ENCODE peak calls at places on chromosomes 4 and X, in four cellular contexts. One of them, this sample, is unnamed.

GRCh38 chr4:109079177-109079576 is 223.3 kb downstream of the COL25A1 start:
- DNase-seq in K562: no peak
- DNase-seq in IMR-90: peak; percentile 52
- DNase-seq in H1: no peak
- DNase-seq in this sample: no peak

GRCh38 chrX:70442224-70442623 is 2.4 kb upstream of the DLG3 start:
- DNase-seq in K562: no peak
- DNase-seq in IMR-90: no peak
- DNase-seq in H1: no peak
- DNase-seq in this sample: no peak

GRCh38 chr4:19486400-19486799 is 765.3 kb upstream of the SLIT2 start:
- DNase-seq in K562: no peak
- DNase-seq in IMR-90: no peak
- DNase-seq in H1: no peak
- DNase-seq in this sample: no peak

GRCh38 chr4:94711635-94712034 is 46.1 kb upstream of the BMPR1B start:
- DNase-seq in K562: no peak
- DNase-seq in IMR-90: no peak
- DNase-seq in H1: no peak
- DNase-seq in this sample: no peak

GRCh38 chr4:176845636-176846035 is 52.9 kb upstream of the VEGFC start:
- DNase-seq in K562: no peak
- DNase-seq in IMR-90: no peak
- DNase-seq in H1: no peak
- DNase-seq in this sample: no peak

GRCh38 chrX:18899796-18900380 is 84.0 kb downstream of the PHKA2 start:
- DNase-seq in K562: no peak
- DNase-seq in IMR-90: no peak
- DNase-seq in H1: no peak
- DNase-seq in this sample: no peak

GRCh38 chrX:129678176-129678880 is 23.6 kb upstream of the APLN start:
- DNase-seq in K562: no peak
- DNase-seq in IMR-90: no peak
- DNase-seq in H1: no peak
- DNase-seq in this sample: no peak

GRCh38 chrX:8237718-8238117 is 66.7 kb upstream of the VCX2 start:
- DNase-seq in K562: no peak
- DNase-seq in IMR-90: no peak
- DNase-seq in H1: no peak
- DNase-seq in this sample: no peak

GRCh38 chr4:155952546-155952945 is 1.1 kb downstream of the CTSO start:
- DNase-seq in K562: no peak
- DNase-seq in IMR-90: peak; percentile 42
- DNase-seq in H1: no peak
- DNase-seq in this sample: no peak

GRCh38 chr4:127558489-127559407 is 74.0 kb upstream of the INTU start:
- DNase-seq in K562: no peak
- DNase-seq in IMR-90: no peak
- DNase-seq in H1: no peak
- DNase-seq in this sample: no peak

GRCh38 chr4:112857461-112857860 is 192.0 kb upstream of the ANK2 start:
- DNase-seq in K562: no peak
- DNase-seq in IMR-90: peak; percentile 80
- DNase-seq in H1: no peak
- DNase-seq in this sample: no peak

GRCh38 chr4:4405358-4405962 is 18.6 kb downstream of the NSG1 start:
- DNase-seq in K562: no peak
- DNase-seq in IMR-90: no peak
- DNase-seq in H1: no peak
- DNase-seq in this sample: no peak

GRCh38 chr4:133808151-133808550 is 393.4 kb downstream of the PABPC4L start:
- DNase-seq in K562: no peak
- DNase-seq in IMR-90: peak; percentile 78
- DNase-seq in H1: no peak
- DNase-seq in this sample: no peak

GRCh38 chr4:55633903-55634302 is 2.2 kb downstream of the NMU start:
- DNase-seq in K562: no peak
- DNase-seq in IMR-90: no peak
- DNase-seq in H1: no peak
- DNase-seq in this sample: no peak

GRCh38 chr4:110854021-110854678 is 231.3 kb upstream of the PITX2 start:
- DNase-seq in K562: no peak
- DNase-seq in IMR-90: peak; percentile 84
- DNase-seq in H1: no peak
- DNase-seq in this sample: no peak

DNA sequence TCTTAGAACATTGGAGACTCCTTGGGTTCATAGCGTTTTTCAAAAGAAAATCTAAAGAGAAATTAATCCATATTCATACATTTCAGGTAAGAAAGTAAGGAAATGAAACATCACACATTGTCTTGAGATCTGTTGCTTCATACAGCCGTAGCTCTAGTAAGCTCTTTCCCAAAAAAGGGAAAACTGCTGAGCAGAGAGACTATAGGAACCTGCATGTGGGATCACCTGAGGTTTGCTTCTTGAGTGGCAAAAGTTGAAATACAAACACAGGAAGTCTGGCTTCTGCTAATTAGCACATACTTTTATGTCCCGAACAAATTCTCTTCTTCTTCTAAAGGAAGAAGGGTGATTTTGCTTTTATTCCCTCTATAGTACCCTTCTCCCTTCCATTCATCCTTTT is 57.7 kb downstream of the MRPL1 start:
- DNase-seq in K562: no peak
- DNase-seq in IMR-90: no peak
- DNase-seq in H1: no peak
- DNase-seq in this sample: no peak
- TF ChIP-seq CHD1 in K562: no peak
- TF ChIP-seq CHD1 in IMR-90: no peak
- TF ChIP-seq CHD1 in H1: no peak
- TF ChIP-seq CHD1 in this sample: no peak

DNA sequence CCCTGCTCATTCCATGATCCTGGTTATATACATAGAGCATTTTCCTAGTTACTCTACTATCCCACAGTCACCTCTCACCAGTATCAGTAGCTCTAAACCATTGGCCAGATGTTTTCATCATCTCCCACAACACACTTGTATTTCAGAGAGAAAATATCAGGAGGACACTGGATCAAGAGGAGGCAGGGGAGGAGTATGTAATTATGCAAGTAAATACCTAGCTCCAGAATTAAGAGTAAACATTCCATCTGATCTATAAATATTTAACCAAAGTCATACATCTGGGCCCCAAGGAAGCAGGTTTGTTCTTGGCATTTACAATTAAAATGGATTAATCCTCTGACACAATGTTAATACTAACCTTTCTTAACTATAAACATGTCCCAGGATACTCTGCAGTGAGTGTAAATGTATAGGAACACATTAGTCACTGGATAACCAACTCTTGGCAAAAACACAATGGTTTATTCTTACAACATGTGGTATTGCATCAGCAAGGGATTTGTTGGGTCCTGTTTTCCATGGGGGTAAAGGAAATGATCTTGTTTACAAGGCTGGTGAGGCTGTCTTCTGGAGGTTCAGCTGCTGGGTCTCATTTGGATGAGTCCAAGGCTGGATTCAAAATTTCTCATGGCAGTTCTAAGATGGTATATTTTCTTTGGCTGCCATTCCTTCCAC is 170.1 kb downstream of the ATG4A start:
- DNase-seq in K562: no peak
- DNase-seq in IMR-90: peak; percentile 80
- DNase-seq in H1: no peak
- DNase-seq in this sample: no peak
- TF ChIP-seq CHD1 in K562: no peak
- TF ChIP-seq CHD1 in IMR-90: no peak
- TF ChIP-seq CHD1 in H1: no peak
- TF ChIP-seq CHD1 in this sample: no peak

GRCh38 chr4:141425124-141425523 is 204.4 kb downstream of the ZNF330 start:
- DNase-seq in K562: no peak
- DNase-seq in IMR-90: peak; percentile 93
- DNase-seq in H1: no peak
- DNase-seq in this sample: no peak
- TF ChIP-seq CHD1 in K562: no peak
- TF ChIP-seq CHD1 in IMR-90: no peak
- TF ChIP-seq CHD1 in H1: no peak
- TF ChIP-seq CHD1 in this sample: no peak

GRCh38 chrX:24093746-24094145 is 39.0 kb downstream of the EIF2S3 start:
- DNase-seq in K562: no peak
- DNase-seq in IMR-90: no peak
- DNase-seq in H1: no peak
- DNase-seq in this sample: no peak

GRCh38 chrX:24100713-24101112 is 46.0 kb downstream of the EIF2S3 start:
- DNase-seq in K562: no peak
- DNase-seq in IMR-90: peak; percentile 72
- DNase-seq in H1: no peak
- DNase-seq in this sample: no peak

GRCh38 chrX:24099394-24099793 is 44.6 kb downstream of the EIF2S3 start:
- DNase-seq in K562: no peak
- DNase-seq in IMR-90: no peak
- DNase-seq in H1: no peak
- DNase-seq in this sample: no peak

GRCh38 chrX:24098932-24099331 is 44.2 kb downstream of the EIF2S3 start:
- DNase-seq in K562: no peak
- DNase-seq in IMR-90: no peak
- DNase-seq in H1: no peak
- DNase-seq in this sample: no peak

GRCh38 chrX:24097741-24098140 is 43.0 kb downstream of the EIF2S3 start:
- DNase-seq in K562: no peak
- DNase-seq in IMR-90: peak; percentile 58
- DNase-seq in H1: no peak
- DNase-seq in this sample: no peak
- TF ChIP-seq CHD1 in K562: no peak
- TF ChIP-seq CHD1 in IMR-90: no peak
- TF ChIP-seq CHD1 in H1: no peak
- TF ChIP-seq CHD1 in this sample: no peak

GRCh38 chr4:107751670-107752069 is 31.6 kb upstream of the PAPSS1 start:
- DNase-seq in K562: no peak
- DNase-seq in IMR-90: peak; percentile 20
- DNase-seq in H1: no peak
- DNase-seq in this sample: no peak
- TF ChIP-seq CHD1 in K562: no peak
- TF ChIP-seq CHD1 in IMR-90: no peak
- TF ChIP-seq CHD1 in H1: no peak
- TF ChIP-seq CHD1 in this sample: no peak